ENCODE peak calls at places on chromosome 19, in ten cellular contexts. Y, E, H, S, C, K, J, A, V and R are unnamed samples.

GRCh38 chr19:49997709-49998108 is 27.5 kb downstream of the VRK3 start:
- DNase-seq in V (peak), S (peak), H (peak), E (peak), C (no peak), A (peak), J (no peak), Y (no peak), K (no peak), R (peak)

GRCh38 chr19:6212403-6213265 is 67.1 kb downstream of the MLLT1 start:
- DNase-seq in V (no peak), A (no peak), S (no peak), K (no peak), H (no peak), C (no peak), Y (no peak), E (no peak), J (no peak), R (no peak)

GRCh38 chr19:53600217-53600616 is 31.6 kb upstream of the DPRX start:
- DNase-seq in K (no peak), J (no peak), V (no peak), C (no peak), Y (no peak), S (no peak), E (peak), H (no peak), A (no peak), R (no peak)

GRCh38 chr19:3338541-3339181 is 27.7 kb upstream of the NFIC start:
- DNase-seq in S (no peak), E (no peak), K (no peak), A (peak), H (no peak), Y (peak), J (no peak), C (peak), V (no peak), R (peak)

GRCh38 chr19:4352701-4353121 is 9.3 kb downstream of the MPND start:
- DNase-seq in A (peak), J (no peak), S (peak), V (peak), Y (peak), H (peak), K (no peak), C (peak), E (peak), R (peak)

GRCh38 chr19:53915000-53915399 is 5.9 kb downstream of the CACNG7 start:
- DNase-seq in Y (no peak), E (no peak), V (peak), K (no peak), S (no peak), A (no peak), C (no peak), J (no peak), H (no peak), R (no peak)

GRCh38 chr19:13143135-13143534 is 7.0 kb downstream of the STX10 start:
- DNase-seq in A (no peak), S (no peak), K (no peak), V (no peak), H (peak), J (no peak), E (peak), C (no peak), Y (no peak), R (no peak)

GRCh38 chr19:45402469-45403070 is 2.3 kb downstream of the PPP1R13L start:
- DNase-seq in S (peak), E (peak), J (no peak), Y (peak), K (no peak), V (no peak), A (peak), H (peak), C (no peak), R (peak)

GRCh38 chr19:681029-681626 is 4.9 kb downstream of the FSTL3 start:
- DNase-seq in E (peak), S (no peak), K (no peak), C (peak), A (no peak), H (no peak), Y (no peak), J (no peak), V (peak), R (peak)